ENCODE peak calls at places on chromosomes 16 and 17, in four cellular contexts. X, W, C and Z are unnamed samples. For H3K4me1, the result is how much of the 10 kb centered on the place peaks cover.

GRCh38 chr17:20114466-20114865 is 105.3 kb downstream of the SPECC1 start:
- DNase-seq in X (no peak), C (no peak), W (no peak), Z (no peak)

GRCh38 chr17:82553210-82553930 is 33.8 kb downstream of the FOXK2 start:
- DNase-seq in C (no peak), W (no peak), X (no peak), Z (no peak)

GRCh38 chr16:5027575-5028235 is 6.0 kb downstream of the NAGPA start:
- DNase-seq in C (no peak), X (no peak), W (no peak), Z (no peak)

GRCh38 chr16:10536814-10537389 is 43.5 kb downstream of the EMP2 start:
- DNase-seq in C (no peak), W (no peak), X (no peak), Z (no peak)

GRCh38 chr16:3458278-3458851 is 14.9 kb downstream of the NAA60 start:
- DNase-seq in X (no peak), W (no peak), C (no peak), Z (no peak)

GRCh38 chr17:18374216-18374615 is 3.4 kb upstream of the EVPLL start:
- DNase-seq in W (no peak), X (no peak), C (no peak), Z (no peak)

GRCh38 chr16:83995756-83996155 is 27.7 kb downstream of the NECAB2 start:
- DNase-seq in X (peak), W (no peak), C (peak), Z (no peak)

GRCh38 chr17:27601069-27601974 is 29.7 kb upstream of the LGALS9 start:
- DNase-seq in W (peak), X (peak), C (peak), Z (no peak)

GRCh38 chr17:76554131-76554530 is 14.3 kb downstream of the PRCD start:
- DNase-seq in X (peak), W (no peak), C (no peak), Z (no peak)

GRCh38 chr17:72934927-72935326 is 157.6 kb downstream of the SLC39A11 start:
- DNase-seq in W (no peak), C (no peak), X (no peak), Z (no peak)

GRCh38 chr17:48024149-48025039 is 13.2 kb downstream of the COPZ2 start:
- DNase-seq in X (peak), C (peak), W (peak), Z (no peak)

GRCh38 chr17:35808962-35809854 is at the start of gene TAF15:
- DNase-seq in X (peak), W (peak), C (peak), Z (peak)

GRCh38 chr17:2365132-2365531 is 27.8 kb downstream of the SGSM2 start:
- DNase-seq in X (no peak), C (no peak), W (peak), Z (no peak)

GRCh38 chr17:2364132-2365116 is 27.1 kb downstream of the SGSM2 start:
- DNase-seq in W (peak), X (no peak), C (no peak), Z (no peak)

GRCh38 chr17:2368383-2368782 is 31.1 kb downstream of the SGSM2 start:
- DNase-seq in C (no peak), W (no peak), X (no peak), Z (no peak)

GRCh38 chr17:2369039-2369438 is 31.7 kb downstream of the SGSM2 start:
- DNase-seq in X (no peak), C (no peak), W (no peak), Z (no peak)

GRCh38 chr17:2366747-2367494 is 29.6 kb downstream of the SGSM2 start:
- DNase-seq in X (no peak), W (no peak), C (no peak), Z (no peak)
- TF ChIP-seq CTCF in X (no peak), W (no peak), C (no peak), Z (no peak)

DNA sequence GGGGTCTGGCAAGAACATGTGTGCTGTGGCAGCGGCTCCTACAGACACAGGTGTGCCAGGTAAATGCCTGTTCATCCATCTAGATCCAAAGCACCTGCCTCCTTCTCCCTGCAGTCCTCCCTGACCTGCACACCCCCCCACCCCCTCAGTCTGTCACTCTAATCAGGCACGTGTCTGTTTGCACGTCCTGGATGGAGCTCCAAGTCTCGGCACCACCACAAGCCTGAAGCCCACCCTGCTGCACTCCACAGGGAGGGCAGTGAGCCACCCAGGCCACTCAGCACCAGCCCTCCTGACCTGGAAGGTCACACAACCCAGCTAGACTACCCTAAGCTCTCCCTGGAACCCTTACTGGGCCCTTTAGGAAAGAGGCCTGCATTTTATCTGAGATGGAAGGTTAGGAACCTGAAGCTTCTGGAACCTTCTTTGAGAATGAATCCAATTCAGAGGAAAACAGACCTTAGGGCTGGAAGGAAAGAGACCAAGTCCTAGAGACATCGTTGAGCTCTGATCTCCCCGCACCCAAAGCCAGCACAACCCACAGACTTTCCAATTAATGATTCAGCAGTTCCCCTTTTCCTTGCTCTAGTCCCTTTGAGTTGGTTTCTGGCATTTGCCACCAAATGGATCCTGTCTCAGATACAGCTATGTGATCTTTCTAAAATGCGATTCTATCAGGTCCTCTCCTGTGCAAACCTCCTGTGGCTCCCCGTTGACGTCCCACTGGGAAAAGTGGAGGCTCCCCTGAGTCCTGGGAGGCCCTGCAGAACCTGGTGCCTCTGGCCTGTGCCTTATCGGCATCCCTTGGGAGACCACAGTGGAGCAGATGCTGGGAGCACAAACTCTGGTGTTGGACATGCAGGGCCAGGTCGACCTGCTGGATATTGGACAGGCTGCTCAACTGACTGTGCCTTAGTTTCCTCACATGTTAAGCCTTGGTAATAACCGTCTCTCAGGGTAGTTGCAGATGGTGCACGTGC is 67.9 kb downstream of the PRMT7 start:
- DNase-seq in X (no peak), W (no peak), C (no peak), Z (no peak)
- H3K4me1 ChIP-seq in X (under half), W (under half), C (under half), Z (under half)

GRCh38 chr17:41419712-41420111 is 4.7 kb downstream of the KRT37 start:
- DNase-seq in X (no peak), W (no peak), C (peak), Z (no peak)

GRCh38 chr17:41421617-41422016 is 2.8 kb downstream of the KRT37 start:
- DNase-seq in C (no peak), W (no peak), X (no peak), Z (no peak)

GRCh38 chr17:41420134-41420533 is 4.3 kb downstream of the KRT37 start:
- DNase-seq in X (no peak), W (no peak), C (peak), Z (no peak)

GRCh38 chr17:41418116-41418860 is 6.1 kb downstream of the KRT37 start:
- DNase-seq in W (no peak), X (no peak), C (no peak), Z (no peak)

DNA sequence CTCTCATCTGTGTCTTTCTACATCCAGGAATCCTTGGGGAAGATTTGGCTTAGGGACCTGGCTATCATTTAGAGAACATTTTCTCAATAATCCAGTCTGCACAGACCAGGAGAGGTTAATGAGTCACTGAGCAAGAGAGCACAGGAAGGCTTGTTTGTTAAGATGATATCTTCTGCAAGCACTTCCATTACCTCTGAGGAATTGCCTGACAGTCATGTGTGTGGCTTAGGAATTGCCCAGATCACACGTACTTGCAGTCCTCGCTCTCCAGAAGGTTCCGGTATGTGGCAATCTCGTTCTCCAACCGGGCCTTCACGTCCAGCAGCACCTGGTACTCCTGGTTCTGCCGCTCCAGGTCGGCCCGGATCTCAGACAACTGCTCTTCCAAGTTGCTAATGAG is 3.3 kb downstream of the KRT37 start:
- DNase-seq in X (no peak), C (peak), W (no peak), Z (no peak)
- TF ChIP-seq POLR2AphosphoS5 in X (no peak), C (peak), W (no peak), Z (peak)

DNA sequence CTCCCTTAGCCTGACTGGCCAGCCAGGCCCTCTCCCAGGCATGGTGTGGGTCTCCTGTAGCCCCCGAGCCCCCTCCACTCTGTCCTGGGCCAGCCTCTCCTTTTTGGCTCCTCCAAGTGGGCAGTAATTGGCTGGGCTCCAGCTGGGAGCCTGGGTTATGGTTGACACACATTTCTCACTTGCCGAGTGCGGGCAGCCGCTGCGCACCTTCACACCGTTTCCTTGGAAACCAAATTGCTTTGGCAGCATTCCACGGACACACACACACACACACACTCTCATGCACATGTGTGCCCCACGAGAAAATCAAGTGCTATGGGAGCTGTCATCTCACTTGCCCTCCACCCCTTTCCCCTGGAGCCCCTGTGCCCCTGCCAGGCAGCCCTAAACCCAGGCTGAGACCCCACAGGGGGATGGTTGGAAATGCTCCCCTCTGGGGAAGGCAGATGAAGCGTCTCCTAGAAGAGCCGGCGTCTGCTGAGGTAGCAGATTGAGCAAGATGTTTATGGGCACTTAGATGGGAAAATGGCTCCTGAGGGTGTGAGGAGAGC is 402.7 kb upstream of the TNRC6C start:
- DNase-seq in W (peak), C (no peak), X (no peak), Z (no peak)
- TF ChIP-seq CTCF in W (no peak), C (no peak), X (no peak), Z (no peak)